ENCODE peak calls at places on chromosomes 6 and 20, in eight cellular contexts. One of them, this sample, is unnamed.

GRCh38 chr6:106637051-106637717 is 7.8 kb downstream of the QRSL1 start:
- DNase-seq in Calu3: no peak
- DNase-seq in H9: no peak
- DNase-seq in BJ: no peak
- DNase-seq in kidney: no peak
- DNase-seq in glutamatergic neuron: no peak
- DNase-seq in uterus: no peak
- DNase-seq in cardiac fibroblast: no peak
- DNase-seq in this sample: no peak

GRCh38 chr6:137219664-137220252 is 573 bp upstream of the IFNGR1 start:
- DNase-seq in uterus: no peak
- DNase-seq in H9: no peak
- DNase-seq in glutamatergic neuron: no peak
- DNase-seq in cardiac fibroblast: no peak
- DNase-seq in Calu3: no peak
- DNase-seq in BJ: no peak
- DNase-seq in kidney: no peak
- DNase-seq in this sample: no peak

GRCh38 chr6:34317172-34317477 is 68.3 kb upstream of the SMIM29 start:
- DNase-seq in cardiac fibroblast: no peak
- DNase-seq in H9: no peak
- DNase-seq in BJ: no peak
- DNase-seq in Calu3: no peak
- DNase-seq in glutamatergic neuron: no peak
- DNase-seq in uterus: no peak
- DNase-seq in kidney: no peak
- DNase-seq in this sample: no peak

GRCh38 chr6:110708295-110708965 is 106.8 kb downstream of the CDK19 start:
- DNase-seq in H9: no peak
- DNase-seq in uterus: no peak
- DNase-seq in Calu3: no peak
- DNase-seq in glutamatergic neuron: no peak
- DNase-seq in cardiac fibroblast: peak
- DNase-seq in kidney: no peak
- DNase-seq in BJ: no peak
- DNase-seq in this sample: no peak

GRCh38 chr20:5569021-5569420 is 181.2 kb upstream of the SHLD1 start:
- DNase-seq in BJ: no peak
- DNase-seq in uterus: no peak
- DNase-seq in cardiac fibroblast: peak
- DNase-seq in kidney: no peak
- DNase-seq in Calu3: peak
- DNase-seq in H9: no peak
- DNase-seq in glutamatergic neuron: no peak
- DNase-seq in this sample: no peak

GRCh38 chr20:25600632-25601031 is 15.3 kb upstream of the NINL start:
- DNase-seq in Calu3: no peak
- DNase-seq in glutamatergic neuron: no peak
- DNase-seq in kidney: no peak
- DNase-seq in H9: no peak
- DNase-seq in BJ: no peak
- DNase-seq in cardiac fibroblast: peak
- DNase-seq in uterus: no peak
- DNase-seq in this sample: no peak

GRCh38 chr20:10902836-10903410 is 229.1 kb upstream of the JAG1 start:
- DNase-seq in cardiac fibroblast: peak
- DNase-seq in glutamatergic neuron: no peak
- DNase-seq in H9: no peak
- DNase-seq in Calu3: no peak
- DNase-seq in uterus: no peak
- DNase-seq in kidney: no peak
- DNase-seq in BJ: peak
- DNase-seq in this sample: no peak

GRCh38 chr20:56422131-56422823 is 10.2 kb downstream of the CASS4 start:
- DNase-seq in uterus: no peak
- DNase-seq in Calu3: peak
- DNase-seq in cardiac fibroblast: peak
- DNase-seq in glutamatergic neuron: no peak
- DNase-seq in H9: no peak
- DNase-seq in BJ: no peak
- DNase-seq in kidney: no peak
- DNase-seq in this sample: no peak

GRCh38 chr6:136338486-136338885 is 48.8 kb upstream of the BCLAF1 start:
- DNase-seq in BJ: no peak
- DNase-seq in H9: no peak
- DNase-seq in glutamatergic neuron: no peak
- DNase-seq in Calu3: no peak
- DNase-seq in cardiac fibroblast: no peak
- DNase-seq in kidney: no peak
- DNase-seq in uterus: no peak
- DNase-seq in this sample: no peak

GRCh38 chr20:36435799-36436541 is 105.3 kb upstream of the MYL9 start:
- DNase-seq in H9: peak
- DNase-seq in uterus: peak
- DNase-seq in BJ: no peak
- DNase-seq in cardiac fibroblast: peak
- DNase-seq in kidney: peak
- DNase-seq in glutamatergic neuron: peak
- DNase-seq in Calu3: peak
- DNase-seq in this sample: peak

GRCh38 chr6:157385482-157385881 is 4.5 kb downstream of the ZDHHC14 start:
- DNase-seq in BJ: no peak
- DNase-seq in kidney: no peak
- DNase-seq in Calu3: no peak
- DNase-seq in cardiac fibroblast: no peak
- DNase-seq in glutamatergic neuron: no peak
- DNase-seq in H9: no peak
- DNase-seq in uterus: no peak
- DNase-seq in this sample: no peak

GRCh38 chr6:46972521-46972920 is 50.8 kb upstream of the ADGRF5 start:
- DNase-seq in BJ: no peak
- DNase-seq in uterus: no peak
- DNase-seq in kidney: no peak
- DNase-seq in H9: no peak
- DNase-seq in cardiac fibroblast: peak
- DNase-seq in glutamatergic neuron: no peak
- DNase-seq in Calu3: no peak
- DNase-seq in this sample: no peak

GRCh38 chr6:144216668-144217218 is 66.4 kb downstream of the STX11 start:
- DNase-seq in uterus: no peak
- DNase-seq in glutamatergic neuron: peak
- DNase-seq in BJ: no peak
- DNase-seq in H9: no peak
- DNase-seq in kidney: peak
- DNase-seq in Calu3: no peak
- DNase-seq in cardiac fibroblast: no peak
- DNase-seq in this sample: no peak

GRCh38 chr20:1424336-1424735 is 31.5 kb upstream of the FKBP1A start:
- DNase-seq in BJ: no peak
- DNase-seq in glutamatergic neuron: no peak
- DNase-seq in uterus: no peak
- DNase-seq in H9: no peak
- DNase-seq in cardiac fibroblast: no peak
- DNase-seq in kidney: no peak
- DNase-seq in Calu3: no peak
- DNase-seq in this sample: no peak

GRCh38 chr6:169722362-169723199 is 1.7 kb downstream of the PHF10 start:
- DNase-seq in uterus: peak
- DNase-seq in Calu3: peak
- DNase-seq in cardiac fibroblast: peak
- DNase-seq in BJ: no peak
- DNase-seq in glutamatergic neuron: peak
- DNase-seq in H9: peak
- DNase-seq in kidney: peak
- DNase-seq in this sample: no peak

GRCh38 chr6:85115876-85116275 is 334.0 kb upstream of the NT5E start:
- DNase-seq in H9: no peak
- DNase-seq in BJ: no peak
- DNase-seq in cardiac fibroblast: no peak
- DNase-seq in uterus: no peak
- DNase-seq in glutamatergic neuron: no peak
- DNase-seq in kidney: no peak
- DNase-seq in Calu3: no peak
- DNase-seq in this sample: no peak

GRCh38 chr20:33803921-33804337 is 7.2 kb upstream of the CHMP4B start:
- DNase-seq in cardiac fibroblast: peak
- DNase-seq in BJ: peak
- DNase-seq in uterus: no peak
- DNase-seq in glutamatergic neuron: no peak
- DNase-seq in H9: no peak
- DNase-seq in kidney: no peak
- DNase-seq in Calu3: no peak
- DNase-seq in this sample: no peak

GRCh38 chr6:38117281-38117680 is 297.8 kb downstream of the ZFAND3 start:
- DNase-seq in Calu3: no peak
- DNase-seq in kidney: no peak
- DNase-seq in H9: no peak
- DNase-seq in cardiac fibroblast: no peak
- DNase-seq in uterus: no peak
- DNase-seq in BJ: peak
- DNase-seq in glutamatergic neuron: no peak
- DNase-seq in this sample: no peak

GRCh38 chr6:166931426-166931970 is 24.9 kb downstream of the RNASET2 start:
- DNase-seq in uterus: no peak
- DNase-seq in Calu3: no peak
- DNase-seq in BJ: no peak
- DNase-seq in cardiac fibroblast: no peak
- DNase-seq in glutamatergic neuron: no peak
- DNase-seq in H9: no peak
- DNase-seq in kidney: no peak
- DNase-seq in this sample: no peak

GRCh38 chr6:27862396-27863061 is 49.7 kb downstream of the OR2B2 start:
- DNase-seq in glutamatergic neuron: no peak
- DNase-seq in cardiac fibroblast: no peak
- DNase-seq in kidney: no peak
- DNase-seq in uterus: no peak
- DNase-seq in Calu3: no peak
- DNase-seq in BJ: no peak
- DNase-seq in H9: no peak
- DNase-seq in this sample: no peak

GRCh38 chr6:105184921-105185320 is 5.1 kb upstream of the POPDC3 start:
- DNase-seq in glutamatergic neuron: no peak
- DNase-seq in BJ: no peak
- DNase-seq in uterus: no peak
- DNase-seq in kidney: no peak
- DNase-seq in cardiac fibroblast: peak
- DNase-seq in H9: no peak
- DNase-seq in Calu3: no peak
- DNase-seq in this sample: no peak

GRCh38 chr6:32968770-32969684 is 633 bp downstream of the BRD2 start:
- DNase-seq in H9: peak
- DNase-seq in glutamatergic neuron: peak
- DNase-seq in BJ: no peak
- DNase-seq in cardiac fibroblast: peak
- DNase-seq in kidney: peak
- DNase-seq in Calu3: peak
- DNase-seq in uterus: peak
- DNase-seq in this sample: peak

GRCh38 chr6:32971245-32971580 is 2.8 kb downstream of the BRD2 start:
- DNase-seq in H9: no peak
- DNase-seq in kidney: no peak
- DNase-seq in glutamatergic neuron: no peak
- DNase-seq in Calu3: no peak
- DNase-seq in cardiac fibroblast: no peak
- DNase-seq in BJ: no peak
- DNase-seq in uterus: no peak
- DNase-seq in this sample: no peak

GRCh38 chr6:32971581-32972352 is 3.4 kb downstream of the BRD2 start:
- DNase-seq in BJ: peak
- DNase-seq in Calu3: peak
- DNase-seq in kidney: peak
- DNase-seq in H9: peak
- DNase-seq in glutamatergic neuron: peak
- DNase-seq in cardiac fibroblast: peak
- DNase-seq in uterus: peak
- DNase-seq in this sample: peak

GRCh38 chr6:32969685-32970412 is 1.5 kb downstream of the BRD2 start:
- DNase-seq in kidney: peak
- DNase-seq in uterus: peak
- DNase-seq in Calu3: peak
- DNase-seq in H9: peak
- DNase-seq in BJ: peak
- DNase-seq in cardiac fibroblast: peak
- DNase-seq in glutamatergic neuron: peak
- DNase-seq in this sample: peak

GRCh38 chr6:32970413-32971244 is 2.2 kb downstream of the BRD2 start:
- DNase-seq in cardiac fibroblast: peak
- DNase-seq in H9: peak
- DNase-seq in BJ: no peak
- DNase-seq in uterus: peak
- DNase-seq in Calu3: peak
- DNase-seq in kidney: peak
- DNase-seq in glutamatergic neuron: peak
- DNase-seq in this sample: peak
- TF ChIP-seq CTCF in cardiac fibroblast: no peak
- TF ChIP-seq CTCF in H9: no peak
- TF ChIP-seq CTCF in BJ: no peak
- TF ChIP-seq CTCF in uterus: no peak
- TF ChIP-seq CTCF in Calu3: no peak
- TF ChIP-seq CTCF in kidney: no peak
- TF ChIP-seq CTCF in glutamatergic neuron: peak
- TF ChIP-seq CTCF in this sample: no peak

GRCh38 chr6:129691709-129692108 is 18.3 kb downstream of the ARHGAP18 start:
- DNase-seq in kidney: no peak
- DNase-seq in H9: peak
- DNase-seq in glutamatergic neuron: no peak
- DNase-seq in Calu3: no peak
- DNase-seq in cardiac fibroblast: no peak
- DNase-seq in uterus: no peak
- DNase-seq in BJ: no peak
- DNase-seq in this sample: no peak
- TF ChIP-seq CTCF in kidney: no peak
- TF ChIP-seq CTCF in H9: no peak
- TF ChIP-seq CTCF in glutamatergic neuron: no peak
- TF ChIP-seq CTCF in Calu3: no peak
- TF ChIP-seq CTCF in cardiac fibroblast: no peak
- TF ChIP-seq CTCF in uterus: no peak
- TF ChIP-seq CTCF in BJ: no peak
- TF ChIP-seq CTCF in this sample: no peak

DNA sequence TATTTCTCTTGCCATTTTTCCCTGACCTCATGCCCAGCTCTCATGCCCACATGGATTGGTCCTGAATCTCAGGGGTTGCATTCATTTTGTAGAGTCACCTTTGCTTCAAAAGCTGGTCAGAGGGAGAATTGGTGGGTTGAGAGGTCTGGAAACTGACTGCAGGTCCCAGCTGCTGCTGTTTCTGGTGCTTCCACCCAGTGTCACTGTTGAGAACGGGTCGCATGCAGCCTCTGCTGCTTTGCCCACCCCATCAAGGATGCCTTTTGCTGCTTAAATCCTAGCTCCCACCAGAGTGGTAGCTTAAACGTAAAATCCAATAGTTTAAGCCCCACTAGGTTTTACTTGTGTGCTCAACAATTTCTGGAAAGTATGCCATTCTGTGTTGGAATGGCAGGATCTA is 211.4 kb upstream of the TSHZ2 start:
- DNase-seq in H9: peak
- DNase-seq in kidney: no peak
- DNase-seq in cardiac fibroblast: no peak
- DNase-seq in BJ: no peak
- DNase-seq in glutamatergic neuron: no peak
- DNase-seq in uterus: no peak
- DNase-seq in Calu3: no peak
- DNase-seq in this sample: no peak
- TF ChIP-seq CTCF in H9: peak
- TF ChIP-seq CTCF in kidney: no peak
- TF ChIP-seq CTCF in cardiac fibroblast: no peak
- TF ChIP-seq CTCF in BJ: no peak
- TF ChIP-seq CTCF in glutamatergic neuron: no peak
- TF ChIP-seq CTCF in uterus: no peak
- TF ChIP-seq CTCF in Calu3: no peak
- TF ChIP-seq CTCF in this sample: no peak

GRCh38 chr20:35264755-35265154 is 13.2 kb downstream of the MMP24OS start:
- DNase-seq in glutamatergic neuron: no peak
- DNase-seq in H9: peak
- DNase-seq in uterus: no peak
- DNase-seq in BJ: no peak
- DNase-seq in cardiac fibroblast: no peak
- DNase-seq in Calu3: peak
- DNase-seq in kidney: no peak
- DNase-seq in this sample: no peak
- TF ChIP-seq CTCF in glutamatergic neuron: no peak
- TF ChIP-seq CTCF in H9: peak
- TF ChIP-seq CTCF in uterus: peak
- TF ChIP-seq CTCF in BJ: peak
- TF ChIP-seq CTCF in cardiac fibroblast: peak
- TF ChIP-seq CTCF in Calu3: peak
- TF ChIP-seq CTCF in kidney: peak
- TF ChIP-seq CTCF in this sample: no peak